ENCODE peak calls at places on chromosomes 2 and 18, in four cellular contexts. I is WTC11, A is NCI-H2081, S is NCI-H1436 treated with DMSO at 0.1 percent for 48 hours. J is an unnamed sample.

GRCh38 chr2:17257194-17257909 is 260.9 kb downstream of the RAD51AP2 start:
- DNase-seq in A (no peak), I (no peak), S (no peak), J (no peak)

GRCh38 chr2:50535256-50535655 is 496.7 kb downstream of the NRXN1 start:
- DNase-seq in I (no peak), A (peak), S (no peak), J (no peak)

GRCh38 chr2:27209621-27210401 is 2.0 kb upstream of the ATRAID start:
- DNase-seq in A (no peak), S (no peak), I (no peak), J (no peak)

GRCh38 chr18:11246883-11247282 is 97.5 kb upstream of the PIEZO2 start:
- DNase-seq in A (no peak), S (no peak), I (no peak), J (no peak)

GRCh38 chr18:62332437-62332816 is 7.3 kb downstream of the TNFRSF11A start:
- DNase-seq in S (no peak), I (no peak), A (no peak), J (no peak)

GRCh38 chr2:240996161-240996833 is 2.1 kb upstream of the SNED1 start:
- DNase-seq in I (no peak), A (no peak), S (no peak), J (no peak)

GRCh38 chr2:84388133-84388532 is 70.9 kb downstream of the SUCLG1 start:
- DNase-seq in A (no peak), S (no peak), I (no peak), J (no peak)

GRCh38 chr2:221571108-221571390 is 1.1 kb downstream of the EPHA4 start:
- DNase-seq in S (no peak), I (no peak), A (peak), J (no peak)

GRCh38 chr2:207768168-207768890 is 1.4 kb downstream of the FZD5 start:
- DNase-seq in S (no peak), A (peak), I (peak), J (no peak)

GRCh38 chr2:26679857-26680256 is 12.7 kb upstream of the KCNK3 start:
- DNase-seq in A (no peak), I (no peak), S (no peak), J (no peak)

GRCh38 chr18:62877448-62878221 is 162.3 kb downstream of the PHLPP1 start:
- DNase-seq in S (no peak), I (peak), A (no peak), J (no peak)

GRCh38 chr18:49561377-49562193 is at the start of gene LIPG:
- DNase-seq in I (peak), S (peak), A (peak), J (peak)

GRCh38 chr2:26002617-26003310 is 20.5 kb upstream of the KIF3C start:
- DNase-seq in I (no peak), A (no peak), S (no peak), J (no peak)